ENCODE peak calls at places on chromosomes 12 and 14, in ten cellular contexts. B is suprapubic skin, Z is uterus, F is A549, A is IMR-90, S is Peyer's patch, P is ovary, J is stomach, M is breast epithelium, K is heart left ventricle. I is an unnamed sample.
A peak's percentile ranks its signal among the peaks of the same experiment; 100 is the strongest.

GRCh38 chr14:64296561-64296960 is 2.4 kb upstream of the ESR2 start:
- DNase-seq in B (no peak), Z (no peak), F (no peak), A (peak; percentile 15), S (no peak), P (no peak), J (no peak), M (no peak), K (no peak), I (no peak)

GRCh38 chr12:115451785-115452736 is 768.1 kb upstream of the TBX3 start:
- DNase-seq in B (no peak), Z (no peak), F (no peak), A (peak; percentile 10), S (peak; percentile 64), P (peak; percentile 46), J (peak; percentile 63), M (no peak), K (peak; percentile 71), I (peak; percentile 55)

GRCh38 chr14:69648480-69649414 is 37.4 kb downstream of the SUSD6 start:
- DNase-seq in B (no peak), Z (no peak), F (peak; percentile 60), A (peak; percentile 93), S (no peak), P (no peak), J (no peak), M (no peak), K (no peak), I (no peak)

GRCh38 chr14:105488781-105489606 is 2.1 kb upstream of the TEDC1 start:
- DNase-seq in B (no peak), Z (peak; percentile 39), F (peak; percentile 44), A (no peak), S (peak; percentile 63), P (peak; percentile 34), J (no peak), M (no peak), K (peak; percentile 65), I (no peak)

GRCh38 chr12:19131020-19131431 is 1.5 kb downstream of the PLEKHA5 start:
- DNase-seq in B (no peak), Z (no peak), F (peak; percentile 33), A (peak; percentile 60), S (no peak), P (no peak), J (peak; percentile 33), M (no peak), K (no peak), I (peak; percentile 26)

GRCh38 chr14:49982522-49982951 is 89.7 kb downstream of the ARF6 start:
- DNase-seq in B (peak; percentile 65), Z (no peak), F (peak; percentile 45), A (peak; percentile 96), S (peak; percentile 45), P (no peak), J (no peak), M (no peak), K (no peak), I (peak; percentile 28)

GRCh38 chr14:91354979-91355685 is 62.5 kb downstream of the CCDC88C start:
- DNase-seq in B (no peak), Z (no peak), F (no peak), A (no peak), S (no peak), P (no peak), J (no peak), M (no peak), K (no peak), I (no peak)

GRCh38 chr12:99370742-99371141 is 276.8 kb upstream of the GARIN6 start:
- DNase-seq in B (no peak), Z (no peak), F (no peak), A (no peak), S (no peak), P (no peak), J (no peak), M (no peak), K (no peak), I (no peak)

GRCh38 chr12:4862809-4863208 is 46.9 kb upstream of the KCNA1 start:
- DNase-seq in B (no peak), Z (no peak), F (no peak), A (no peak), S (no peak), P (no peak), J (no peak), M (no peak), K (no peak), I (no peak)

GRCh38 chr12:102917026-102917787 is at the start of gene PAH:
- DNase-seq in B (no peak), Z (no peak), F (no peak), A (no peak), S (peak; percentile 49), P (no peak), J (peak; percentile 26), M (no peak), K (no peak), I (peak; percentile 67)

GRCh38 chr12:111269688-111270087 is 99.2 kb downstream of the PHETA1 start:
- DNase-seq in B (no peak), Z (no peak), F (no peak), A (no peak), S (no peak), P (no peak), J (no peak), M (no peak), K (no peak), I (no peak)

GRCh38 chr12:1542599-1542998 is 51.8 kb downstream of the FBXL14 start:
- DNase-seq in B (no peak), Z (no peak), F (no peak), A (no peak), S (no peak), P (no peak), J (no peak), M (no peak), K (no peak), I (no peak)

GRCh38 chr12:109461049-109461845 is 15.9 kb downstream of the KCTD10 start:
- DNase-seq in B (no peak), Z (no peak), F (peak; percentile 45), A (peak; percentile 62), S (no peak), P (no peak), J (no peak), M (no peak), K (no peak), I (no peak)

GRCh38 chr12:2629051-2629450 is 165.7 kb upstream of the FKBP4 start:
- DNase-seq in B (no peak), Z (no peak), F (no peak), A (no peak), S (no peak), P (no peak), J (no peak), M (no peak), K (no peak), I (peak; percentile 60)

DNA sequence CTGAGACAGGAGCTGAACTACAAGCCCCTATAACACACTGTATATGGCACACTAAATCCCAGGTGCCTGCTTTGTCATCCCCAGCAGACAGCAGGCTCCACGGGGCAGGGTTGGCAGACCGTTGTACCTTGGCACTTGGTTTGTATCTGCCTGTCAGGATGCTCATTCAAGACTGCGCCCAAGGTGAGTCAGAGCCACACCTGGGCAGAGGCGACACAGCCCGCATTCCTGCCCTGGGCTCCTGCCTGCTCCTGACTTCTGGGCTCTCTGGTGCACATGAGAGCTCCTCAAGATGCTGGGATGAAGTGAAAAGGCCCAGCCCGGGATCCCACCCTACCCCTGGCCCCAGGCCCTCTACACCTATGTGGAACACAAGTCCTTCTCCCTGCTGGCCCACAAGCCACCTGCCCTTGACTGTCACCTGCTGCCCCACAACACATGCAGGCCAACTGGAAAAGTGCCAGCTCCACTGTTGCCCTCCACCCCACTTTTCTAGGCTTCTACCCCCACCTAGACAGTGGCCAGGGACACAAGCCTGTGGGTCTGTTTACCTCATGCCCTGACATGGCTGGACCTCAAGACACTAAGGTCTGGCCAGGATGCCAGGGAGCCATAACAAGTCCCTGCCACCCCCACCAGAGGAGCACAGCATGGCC is 30.8 kb upstream of the PNMA1 start:
- DNase-seq in B (no peak), Z (no peak), F (no peak), A (no peak), S (peak; percentile 93), P (no peak), J (peak; percentile 71), M (no peak), K (no peak), I (peak; percentile 71)
- TF ChIP-seq POLR2A in B (no peak), Z (no peak), F (no peak), A (no peak), S (peak; percentile 75), P (no peak), J (no peak), M (no peak), K (no peak), I (no peak)

GRCh38 chr12:113853491-113853890 is 112.6 kb downstream of the RBM19 start:
- DNase-seq in B (no peak), Z (no peak), F (no peak), A (no peak), S (no peak), P (no peak), J (no peak), M (no peak), K (no peak), I (no peak)
- H3K27ac ChIP-seq in B (no peak overlapping the region), Z (no peak overlapping the region), F (no peak overlapping the region), A (no peak overlapping the region), S (no peak overlapping the region), P (no peak overlapping the region), J (no peak overlapping the region), M (no peak overlapping the region), K (no peak overlapping the region), I (no peak overlapping the region)

GRCh38 chr12:10891937-10892336 is 7.9 kb upstream of the PRH1 start:
- DNase-seq in B (no peak), Z (no peak), F (no peak), A (no peak), S (no peak), P (no peak), J (no peak), M (no peak), K (no peak), I (no peak)
- TF ChIP-seq POLR2A in B (no peak), Z (no peak), F (no peak), A (no peak), S (no peak), P (no peak), J (no peak), M (no peak), K (no peak), I (no peak)

GRCh38 chr12:47192046-47192445 is 112.3 kb upstream of the AMIGO2 start:
- DNase-seq in B (no peak), Z (no peak), F (no peak), A (no peak), S (no peak), P (no peak), J (no peak), M (no peak), K (no peak), I (no peak)

GRCh38 chr12:47189753-47190152 is 110.0 kb upstream of the AMIGO2 start:
- DNase-seq in B (no peak), Z (no peak), F (peak; percentile 27), A (no peak), S (no peak), P (no peak), J (no peak), M (no peak), K (no peak), I (peak; percentile 41)

GRCh38 chr12:47188576-47189441 is 109.0 kb upstream of the AMIGO2 start:
- DNase-seq in B (no peak), Z (no peak), F (peak; percentile 47), A (peak; percentile 84), S (no peak), P (peak; percentile 42), J (no peak), M (no peak), K (no peak), I (no peak)

GRCh38 chr12:47190905-47191304 is 111.1 kb upstream of the AMIGO2 start:
- DNase-seq in B (no peak), Z (no peak), F (no peak), A (no peak), S (no peak), P (no peak), J (no peak), M (no peak), K (no peak), I (no peak)

GRCh38 chr12:47190271-47190750 is 110.6 kb upstream of the AMIGO2 start:
- DNase-seq in B (no peak), Z (no peak), F (peak; percentile 67), A (peak; percentile 74), S (no peak), P (no peak), J (no peak), M (no peak), K (no peak), I (no peak)
- H3K27ac ChIP-seq in B (no peak overlapping the region), Z (peak overlapping the region; percentile 2), F (peak overlapping the region; percentile 53), A (no peak overlapping the region), S (no peak overlapping the region), P (peak overlapping the region; percentile 24), J (no peak overlapping the region), M (peak overlapping the region; percentile 17), K (no peak overlapping the region), I (no peak overlapping the region)

I was measured in thyroid gland.